ENCODE peak calls at places on chromosomes 4 and X, in five cellular contexts. T is D341Med, H is NCI-H1092 treated with DMSO at 0.1 percent for 48 hours, I is uterus, M is RCC 7860. E is an unnamed sample.

GRCh38 chr4:183499389-183499788 is 5.5 kb upstream of the ING2 start:
- DNase-seq in I (no peak), M (no peak), T (no peak), H (peak), E (no peak)

GRCh38 chrX:1464282-1465131 is 11.8 kb upstream of the ASMTL start:
- DNase-seq in I (no peak), M (no peak), H (no peak), T (no peak), E (no peak)

GRCh38 chr4:78168029-78168428 is 110.9 kb downstream of the FRAS1 start:
- DNase-seq in M (no peak), H (peak), I (no peak), T (no peak), E (no peak)

GRCh38 chrX:1392376-1393130 is 640 bp upstream of the SLC25A6 start:
- DNase-seq in H (no peak), M (peak), I (no peak), T (peak), E (peak)

GRCh38 chrX:20224814-20225487 is 41.8 kb downstream of the RPS6KA3 start:
- DNase-seq in H (no peak), I (no peak), M (peak), T (no peak), E (no peak)

GRCh38 chr4:76293705-76294274 is 12.7 kb upstream of the STBD1 start:
- DNase-seq in T (no peak), I (no peak), H (no peak), M (no peak), E (no peak)

GRCh38 chr4:173420324-173420752 is 21.4 kb upstream of the SCRG1 start:
- DNase-seq in H (peak), M (no peak), T (no peak), I (no peak), E (peak)

GRCh38 chr4:63919636-63920365 is 489.4 kb downstream of the TECRL start:
- DNase-seq in H (no peak), M (no peak), I (no peak), T (no peak), E (no peak)

GRCh38 chr4:144294211-144294610 is 153.7 kb upstream of the GYPA start:
- DNase-seq in T (no peak), I (no peak), M (no peak), H (no peak), E (no peak)

GRCh38 chrX:129875669-129876068 is 30.3 kb upstream of the UTP14A start:
- DNase-seq in T (no peak), H (no peak), I (no peak), M (peak), E (no peak)

GRCh38 chr4:140326395-140326993 is 47.0 kb upstream of the SCOC start:
- DNase-seq in T (peak), H (peak), M (no peak), I (peak), E (peak)

GRCh38 chr4:95061220-95061619 is 303.5 kb downstream of the BMPR1B start:
- DNase-seq in M (no peak), I (no peak), T (no peak), H (no peak), E (no peak)

GRCh38 chrX:48937065-48937907 is 18.5 kb upstream of the PIM2 start:
- DNase-seq in T (no peak), I (no peak), H (no peak), M (no peak), E (peak)

GRCh38 chr4:41718907-41719306 is 29.6 kb downstream of the PHOX2B start:
- DNase-seq in I (no peak), T (no peak), M (no peak), H (no peak), E (no peak)

GRCh38 chrX:82230013-82230412 is 1028.1 kb downstream of the SH3BGRL start:
- DNase-seq in T (no peak), I (no peak), H (no peak), M (no peak), E (peak)

GRCh38 chrX:153750126-153750774 is 13.8 kb upstream of the PLXNB3 start:
- DNase-seq in T (no peak), M (no peak), I (no peak), H (no peak), E (no peak)

GRCh38 chrX:109384569-109385174 is 97.2 kb downstream of the GUCY2F start:
- DNase-seq in I (no peak), T (no peak), H (peak), M (no peak), E (peak)

GRCh38 chr4:151855747-151856146 is 94.9 kb upstream of the GATB start:
- DNase-seq in I (no peak), H (no peak), M (no peak), T (no peak), E (no peak)

GRCh38 chr4:183333983-183334382 is 11.8 kb upstream of the CLDN24 start:
- DNase-seq in I (no peak), M (peak), T (no peak), H (no peak), E (no peak)

GRCh38 chr4:2352729-2353221 is 65.7 kb downstream of the ZFYVE28 start:
- DNase-seq in T (peak), I (peak), H (no peak), M (no peak), E (no peak)

GRCh38 chr4:94758700-94759399 is 1.1 kb downstream of the BMPR1B start:
- DNase-seq in T (peak), I (no peak), M (no peak), H (no peak), E (no peak)

GRCh38 chr4:155237567-155237966 is 29.1 kb downstream of the NPY2R start:
- DNase-seq in M (no peak), T (no peak), I (no peak), H (no peak), E (no peak)

GRCh38 chr4:25160714-25161598 is 707 bp upstream of the SEPSECS start:
- DNase-seq in H (no peak), T (peak), M (no peak), I (no peak), E (no peak)

GRCh38 chr4:163331629-163332360 is 601 bp downstream of the NPY1R start:
- DNase-seq in T (peak), M (no peak), I (peak), H (no peak), E (no peak)

GRCh38 chrX:77820328-77820727 is 34.3 kb upstream of the ATRX start:
- DNase-seq in T (no peak), H (no peak), I (no peak), M (no peak), E (no peak)